ENCODE peak calls at places on chromosome 9, in four cellular contexts. A, T, G and Y are unnamed samples. For H3K4me1, the result is how much of the 10 kb centered on the place peaks cover.

GRCh38 chr9:34985311-34985899 is 4.1 kb upstream of the DNAJB5 start:
- DNase-seq in T (peak), A (peak), G (no peak), Y (no peak)

GRCh38 chr9:61665829-61666228 is 476.0 kb downstream of the SPATA31A7 start:
- DNase-seq in T (no peak), A (no peak), G (no peak), Y (no peak)

GRCh38 chr9:136620441-136621018 is 42.2 kb upstream of the EGFL7 start:
- DNase-seq in T (no peak), A (no peak), G (peak), Y (no peak)

GRCh38 chr9:13358128-13358527 is 78.6 kb upstream of the MPDZ start:
- DNase-seq in T (no peak), A (peak), G (no peak), Y (no peak)

GRCh38 chr9:126956929-126957686 is 42.5 kb downstream of the RALGPS1 start:
- DNase-seq in A (peak), G (no peak), T (no peak), Y (no peak)

GRCh38 chr9:14238044-14238443 is 75.9 kb downstream of the NFIB start:
- DNase-seq in A (peak), G (no peak), T (no peak), Y (no peak)

GRCh38 chr9:106921341-106921899 is 58.5 kb downstream of the ZNF462 start:
- DNase-seq in T (no peak), A (peak), G (no peak), Y (no peak)

GRCh38 chr9:137201205-137201868 is 796 bp upstream of the TPRN start:
- DNase-seq in G (no peak), T (no peak), A (no peak), Y (no peak)

GRCh38 chr9:137719194-137719593 is 100.4 kb downstream of the EHMT1 start:
- DNase-seq in G (no peak), A (no peak), T (no peak), Y (no peak)

GRCh38 chr9:37215456-37216229 is 95.3 kb downstream of the ZCCHC7 start:
- DNase-seq in T (no peak), A (peak), G (no peak), Y (no peak)

GRCh38 chr9:128124873-128125574 is 2.5 kb downstream of the PTGES2 start:
- DNase-seq in A (peak), G (peak), T (peak), Y (peak)

GRCh38 chr9:108894225-108894997 is 32.3 kb downstream of the ACTL7A start:
- DNase-seq in G (no peak), A (no peak), T (no peak), Y (no peak)

GRCh38 chr9:21591221-21592062 is 109.3 kb upstream of the IFNE start:
- DNase-seq in G (peak), A (peak), T (peak), Y (peak)

GRCh38 chr9:3385871-3386270 is 139.9 kb downstream of the RFX3 start:
- DNase-seq in T (no peak), G (no peak), A (no peak), Y (no peak)

GRCh38 chr9:104776787-104777186 is 12.9 kb downstream of the NIPSNAP3B start:
- DNase-seq in T (no peak), G (no peak), A (peak), Y (no peak)

GRCh38 chr9:32384002-32384363 is 460 bp upstream of the ACO1 start:
- DNase-seq in T (no peak), A (no peak), G (no peak), Y (no peak)

GRCh38 chr9:28264368-28264767 is 691.1 kb upstream of the C9orf72 start:
- DNase-seq in T (no peak), G (no peak), A (peak), Y (no peak)

GRCh38 chr9:3773661-3774060 is 247.9 kb upstream of the RFX3 start:
- DNase-seq in G (no peak), A (no peak), T (no peak), Y (no peak)

DNA sequence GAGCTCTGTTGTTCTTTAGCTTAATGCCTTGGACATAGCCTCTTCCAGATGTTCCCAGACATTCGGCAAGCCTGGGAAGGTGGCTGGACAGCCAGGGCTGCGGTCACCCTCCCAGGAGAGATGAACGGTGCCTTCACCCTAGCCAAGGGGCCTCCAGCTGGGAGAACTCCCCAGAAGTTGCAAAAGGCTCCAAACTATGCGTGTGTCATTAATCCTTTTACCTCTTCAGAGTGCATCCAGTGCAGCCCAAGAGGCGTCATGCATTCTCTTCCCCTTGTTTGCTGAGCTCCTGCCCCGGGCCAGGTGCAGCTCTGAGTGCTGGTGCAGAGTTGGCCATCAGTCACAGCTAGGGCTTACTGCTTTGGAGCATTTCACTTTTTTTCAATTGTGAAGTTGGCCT is 22.8 kb downstream of the HMCN2 start:
- DNase-seq in G (peak), T (no peak), A (no peak), Y (no peak)
- H3K4me1 ChIP-seq in G (under half), T (under half), A (under half), Y (under half)

DNA sequence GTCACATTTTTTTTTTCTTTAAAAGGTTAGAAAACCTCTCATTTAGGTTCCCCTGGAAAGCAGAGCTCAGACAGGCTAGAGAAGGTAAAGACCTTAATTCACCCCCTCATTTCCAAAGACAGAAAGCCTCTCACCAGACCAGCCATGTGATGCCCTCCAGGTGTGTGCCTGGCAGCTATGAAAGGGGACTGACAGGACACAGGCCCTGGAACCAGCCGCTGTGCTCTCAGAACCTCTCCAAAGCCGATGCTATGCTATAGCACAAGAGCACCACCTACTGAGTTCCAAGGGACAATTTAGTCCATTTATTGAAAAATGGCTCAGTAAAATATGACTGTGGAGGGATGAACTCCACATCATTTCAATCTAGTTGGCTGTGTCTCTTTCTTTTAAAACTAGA is 48.8 kb downstream of the FANCC start:
- DNase-seq in A (peak), T (no peak), G (no peak), Y (no peak)
- TF ChIP-seq CTCF in A (peak), T (no peak), G (peak), Y (peak)

DNA sequence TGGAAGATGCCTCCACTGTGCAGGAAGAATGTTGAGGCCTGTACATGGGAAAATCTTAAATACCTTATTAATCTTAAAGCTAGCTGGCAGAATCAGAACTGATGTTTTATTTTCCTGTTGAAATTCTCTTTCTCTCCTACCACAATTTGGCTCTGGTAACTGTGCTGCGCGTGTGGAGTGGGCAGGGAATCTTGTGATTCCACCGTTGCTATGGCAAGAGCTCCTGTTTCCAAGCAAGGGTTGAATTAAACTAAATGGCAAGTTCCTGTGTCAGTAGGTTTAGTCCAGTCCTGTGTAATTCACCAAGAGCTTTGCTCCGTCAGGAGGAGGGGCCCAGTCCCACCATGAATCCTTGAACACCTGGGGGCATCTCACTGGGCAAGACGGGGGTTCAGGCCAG is 36.4 kb downstream of the NXNL2 start:
- DNase-seq in G (no peak), T (no peak), A (no peak), Y (no peak)
- H3K4me1 ChIP-seq in G (under half), T (under half), A (under half), Y (under half)

GRCh38 chr9:77277719-77278118 is 100.4 kb downstream of the VPS13A start:
- DNase-seq in A (no peak), T (no peak), G (no peak), Y (no peak)

GRCh38 chr9:77271023-77271690 is 93.8 kb downstream of the VPS13A start:
- DNase-seq in G (no peak), T (no peak), A (no peak), Y (no peak)

GRCh38 chr9:77276799-77277198 is 99.5 kb downstream of the VPS13A start:
- DNase-seq in T (no peak), A (no peak), G (no peak), Y (no peak)
- TF ChIP-seq CTCF in T (no peak), A (no peak), G (no peak), Y (no peak)